ENCODE peak calls at places on chromosomes 7 and 10, in ten cellular contexts. B is HCEC 1CT; Q is ELF-1; K is NCI-H1436 treated with DMSO at 0.1 percent for 48 hours; J is stomach; M is activated CD8-positive, alpha-beta memory T cell treated with anti-CD3 and anti-CD28 coated beads for 48 hours; C is NCI-H1694 treated with DMSO at 0.1 percent for 48 hours; E is neural crest cell; Z is GM23248; N is SW480. G is an unnamed sample.

GRCh38 chr7:1884583-1885350 is 214.7 kb downstream of the ELFN1 start:
- DNase-seq in B (no peak), Q (no peak), K (no peak), J (no peak), M (no peak), C (no peak), E (no peak), Z (peak; percentile 66), N (no peak), G (no peak)

GRCh38 chr10:26485150-26485941 is 47.2 kb downstream of the APBB1IP start:
- DNase-seq in B (no peak), Q (no peak), K (no peak), J (no peak), M (no peak), C (no peak), E (no peak), Z (peak; percentile 83), N (no peak), G (no peak)

GRCh38 chr7:111083423-111083822 is 7.5 kb upstream of the LRRN3 start:
- DNase-seq in B (no peak), Q (no peak), K (no peak), J (no peak), M (no peak), C (no peak), E (no peak), Z (peak; percentile 71), N (no peak), G (peak; percentile 34)

GRCh38 chr10:103192089-103192450 is 1.0 kb downstream of the NT5C2 start:
- DNase-seq in B (peak; percentile 13), Q (no peak), K (no peak), J (no peak), M (no peak), C (no peak), E (no peak), Z (peak; percentile 56), N (peak; percentile 12), G (no peak)

GRCh38 chr10:123142701-123143161 is 5.2 kb upstream of the HMX2 start:
- DNase-seq in B (no peak), Q (no peak), K (no peak), J (no peak), M (no peak), C (no peak), E (no peak), Z (no peak), N (no peak), G (no peak)

GRCh38 chr10:11874568-11875182 is 51.5 kb downstream of the PROSER2 start:
- DNase-seq in B (no peak), Q (peak; percentile 99), K (no peak), J (peak; percentile 47), M (peak; percentile 43), C (no peak), E (peak; percentile 73), Z (no peak), N (peak; percentile 74), G (no peak)

GRCh38 chr10:115829501-115830215 is 443.3 kb downstream of the GFRA1 start:
- DNase-seq in B (peak; percentile 76), Q (peak; percentile 3), K (no peak), J (no peak), M (no peak), C (no peak), E (no peak), Z (peak; percentile 78), N (no peak), G (no peak)

GRCh38 chr10:19915125-19915524 is 98.9 kb downstream of the PLXDC2 start:
- DNase-seq in B (no peak), Q (no peak), K (no peak), J (no peak), M (no peak), C (no peak), E (no peak), Z (no peak), N (no peak), G (no peak)

G was measured in activated naive CD4-positive, alpha-beta T cell treated with anti-CD3 and anti-CD28 coated beads, Interleukin-2, amount 50 U/mL, for 72 hours.